ENCODE peak calls at places on chromosomes 13 and 19, in four cellular contexts. R, B, Z and E are unnamed samples.

GRCh38 chr13:31322025-31322424 is 122.2 kb downstream of the B3GLCT start:
- DNase-seq in R (no peak), B (no peak), Z (peak), E (no peak)

GRCh38 chr13:24254151-24254810 is 55.1 kb upstream of the C1QTNF9 start:
- DNase-seq in R (peak), B (no peak), Z (peak), E (no peak)

GRCh38 chr13:76161143-76161542 is 525.0 kb downstream of the LMO7 start:
- DNase-seq in R (no peak), B (no peak), Z (no peak), E (no peak)

GRCh38 chr13:36157475-36157874 is 26.3 kb upstream of the DCLK1 start:
- DNase-seq in R (no peak), B (no peak), Z (no peak), E (no peak)

GRCh38 chr19:57947088-57947418 is 453 bp downstream of the ZNF256 start:
- DNase-seq in R (no peak), B (no peak), Z (no peak), E (no peak)

GRCh38 chr13:39765801-39766463 is 110.5 kb downstream of the COG6 start:
- DNase-seq in R (peak), B (no peak), Z (peak), E (no peak)

GRCh38 chr13:109707044-109707794 is 79.2 kb downstream of the IRS2 start:
- DNase-seq in R (no peak), B (no peak), Z (no peak), E (no peak)

GRCh38 chr19:10514211-10515145 is 2.8 kb downstream of the S1PR5 start:
- DNase-seq in R (peak), B (no peak), Z (no peak), E (no peak)

GRCh38 chr13:109715902-109716301 is 70.5 kb downstream of the IRS2 start:
- DNase-seq in R (no peak), B (no peak), Z (peak), E (no peak)

GRCh38 chr19:5628470-5628869 is 5.6 kb downstream of the SAFB start:
- DNase-seq in R (peak), B (no peak), Z (no peak), E (no peak)

GRCh38 chr19:19587776-19588175 is 30.7 kb downstream of the PBX4 start:
- DNase-seq in R (no peak), B (no peak), Z (no peak), E (no peak)

GRCh38 chr13:100665403-100665802 is 9.2 kb downstream of the TMTC4 start:
- DNase-seq in R (no peak), B (no peak), Z (no peak), E (no peak)

GRCh38 chr19:43675906-43676305 is 5.9 kb upstream of the PLAUR start:
- DNase-seq in R (no peak), B (no peak), Z (no peak), E (no peak)

GRCh38 chr13:99307648-99308339 is 595 bp upstream of the GPR183 start:
- DNase-seq in R (peak), B (no peak), Z (peak), E (no peak)

GRCh38 chr19:48216933-48217332 is 38.8 kb downstream of the CARD8 start:
- DNase-seq in R (no peak), B (no peak), Z (no peak), E (no peak)

GRCh38 chr13:105471683-105472082 is 1063.8 kb downstream of the EFNB2 start:
- DNase-seq in R (no peak), B (no peak), Z (peak), E (no peak)

GRCh38 chr19:36605101-36605838 is at the start of gene ZNF382:
- DNase-seq in R (peak), B (no peak), Z (peak), E (peak)

GRCh38 chr13:26502826-26503225 is 54.7 kb upstream of the WASF3 start:
- DNase-seq in R (peak), B (no peak), Z (peak), E (no peak)

GRCh38 chr13:106100261-106100919 is 435.1 kb downstream of the EFNB2 start:
- DNase-seq in R (no peak), B (peak), Z (no peak), E (no peak)

GRCh38 chr19:13427273-13428051 is 78.8 kb downstream of the CACNA1A start:
- DNase-seq in R (no peak), B (no peak), Z (no peak), E (no peak)

GRCh38 chr13:111184685-111185401 is 69.7 kb downstream of the ARHGEF7 start:
- DNase-seq in R (peak), B (no peak), Z (peak), E (peak)

GRCh38 chr19:49017666-49018351 is 918 bp upstream of the LHB start:
- DNase-seq in R (peak), B (peak), Z (peak), E (peak)

GRCh38 chr13:33321686-33322473 is 36.3 kb upstream of the STARD13 start:
- DNase-seq in R (no peak), B (no peak), Z (peak), E (no peak)

GRCh38 chr13:98310485-98311199 is 133.6 kb upstream of the RNF113B start:
- DNase-seq in R (no peak), B (no peak), Z (no peak), E (no peak)

GRCh38 chr19:17706750-17707181 is 12.5 kb upstream of the MAP1S start:
- DNase-seq in R (no peak), B (peak), Z (peak), E (no peak)

GRCh38 chr13:46179576-46180368 is 2.2 kb downstream of the LCP1 start:
- DNase-seq in R (peak), B (no peak), Z (no peak), E (no peak)

GRCh38 chr13:23701191-23701590 is 131.0 kb downstream of the TNFRSF19 start:
- DNase-seq in R (no peak), B (no peak), Z (peak), E (no peak)

GRCh38 chr13:24664726-24665409 is 15.3 kb upstream of the ATP12A start:
- DNase-seq in R (no peak), B (no peak), Z (no peak), E (no peak)

GRCh38 chr13:76812971-76813691 is 73.1 kb downstream of the KCTD12 start:
- DNase-seq in R (no peak), B (no peak), Z (peak), E (no peak)

GRCh38 chr13:20633802-20634201 is 66.8 kb downstream of the IFT88 start:
- DNase-seq in R (no peak), B (no peak), Z (no peak), E (no peak)

GRCh38 chr19:17966497-17967257 is at the start of gene KCNN1:
- DNase-seq in R (no peak), B (no peak), Z (no peak), E (no peak)

GRCh38 chr19:51316688-51317087 is 5.2 kb downstream of the IGLON5 start:
- DNase-seq in R (no peak), B (no peak), Z (no peak), E (no peak)

GRCh38 chr13:41858783-41859182 is 102.1 kb downstream of the VWA8 start:
- DNase-seq in R (no peak), B (no peak), Z (no peak), E (no peak)

GRCh38 chr13:27018882-27019281 is 152.7 kb downstream of the USP12 start:
- DNase-seq in R (no peak), B (no peak), Z (no peak), E (no peak)

GRCh38 chr19:50423279-50424113 is 4.8 kb downstream of the SPIB start:
- DNase-seq in R (no peak), B (no peak), Z (no peak), E (no peak)